ENCODE peak calls at places on chromosomes 4 and X, in four cellular contexts. W is RKO; R is coronary artery; O is activated CD8-positive, alpha-beta T cell treated with anti-CD3 and anti-CD28 coated beads for 36 hours. N is an unnamed sample.

GRCh38 chr4:54661156-54661555 is 3.4 kb downstream of the KIT start:
- DNase-seq in W (no peak), O (no peak), R (no peak), N (no peak)

GRCh38 chrX:22689290-22689689 is 310.5 kb upstream of the DDX53 start:
- DNase-seq in W (no peak), O (no peak), R (no peak), N (no peak)

GRCh38 chr4:139416073-139416673 is 37.7 kb upstream of the RAB33B start:
- DNase-seq in R (no peak), O (peak), W (peak), N (peak)

GRCh38 chrX:103437147-103437873 is 61.0 kb downstream of the BEX3 start:
- DNase-seq in W (no peak), O (no peak), R (no peak), N (no peak)

GRCh38 chr4:113646456-113646809 is 115.1 kb downstream of the CAMK2D start:
- DNase-seq in R (no peak), W (no peak), O (no peak), N (no peak)

GRCh38 chrX:19225906-19226305 is 103.6 kb upstream of the ADGRG2 start:
- DNase-seq in O (no peak), R (no peak), W (peak), N (peak)

GRCh38 chr4:121951570-121952110 is at the start of gene TRPC3:
- DNase-seq in O (peak), R (no peak), W (no peak), N (peak)

GRCh38 chr4:102492531-102493241 is 8.5 kb upstream of the NFKB1 start:
- DNase-seq in W (no peak), R (no peak), O (no peak), N (no peak)

GRCh38 chr4:78057600-78058560 is 757 bp downstream of the FRAS1 start:
- DNase-seq in W (peak), O (peak), R (peak), N (peak)

GRCh38 chrX:119062750-119063374 is 9.9 kb upstream of the CT47C1 start:
- DNase-seq in O (no peak), W (no peak), R (no peak), N (no peak)

GRCh38 chr4:85246055-85246454 is 228.9 kb upstream of the ARHGAP24 start:
- DNase-seq in O (no peak), W (no peak), R (no peak), N (no peak)

GRCh38 chr4:110614981-110615365 is 7.9 kb downstream of the PITX2 start:
- DNase-seq in R (no peak), W (no peak), O (no peak), N (no peak)

GRCh38 chr4:15925830-15926229 is 12.7 kb downstream of the FGFBP1 start:
- DNase-seq in O (no peak), R (no peak), W (no peak), N (no peak)

GRCh38 chr4:56130609-56131150 is 181.9 kb downstream of the CEP135 start:
- DNase-seq in R (no peak), O (no peak), W (peak), N (no peak)

GRCh38 chr4:113433536-113434246 is 327.8 kb downstream of the CAMK2D start:
- DNase-seq in O (no peak), R (no peak), W (no peak), N (no peak)

GRCh38 chr4:121726642-121727268 is 30.0 kb upstream of the ANXA5 start:
- DNase-seq in R (no peak), W (peak), O (peak), N (peak)

GRCh38 chrX:19535481-19535880 is 20.2 kb upstream of the MAP3K15 start:
- DNase-seq in R (no peak), W (peak), O (no peak), N (no peak)

GRCh38 chr4:109434007-109434792 is 585 bp downstream of the SEC24B start:
- DNase-seq in W (peak), R (peak), O (peak), N (peak)

GRCh38 chr4:166077782-166078181 is 204.7 kb downstream of the TLL1 start:
- DNase-seq in O (no peak), R (no peak), W (no peak), N (no peak)

GRCh38 chr4:151099976-151100417 is 569 bp downstream of the RPS3A start:
- DNase-seq in O (no peak), W (peak), R (no peak), N (peak)

GRCh38 chrX:120840826-120841225 is 34.8 kb downstream of the CT47B1 start:
- DNase-seq in W (peak), R (no peak), O (no peak), N (no peak)

GRCh38 chr4:146916479-146917076 is 29.1 kb downstream of the TTC29 start:
- DNase-seq in R (no peak), O (peak), W (peak), N (peak)

GRCh38 chr4:48909697-48910096 is 3.1 kb upstream of the OCIAD2 start:
- DNase-seq in O (peak), W (peak), R (no peak), N (no peak)

GRCh38 chr4:1375051-1375721 is 28.2 kb downstream of the UVSSA start:
- DNase-seq in W (no peak), R (no peak), O (no peak), N (no peak)

GRCh38 chr4:17662694-17663093 is 48.3 kb downstream of the MED28 start:
- DNase-seq in R (no peak), O (no peak), W (peak), N (no peak)

GRCh38 chrX:132127748-132128147 is at the start of gene FRMD7:
- DNase-seq in W (no peak), R (no peak), O (no peak), N (no peak)

GRCh38 chrX:124086411-124086810 is 124.9 kb downstream of the STAG2 start:
- DNase-seq in R (no peak), O (peak), W (no peak), N (no peak)

GRCh38 chr4:123976285-123976684 is 579.7 kb downstream of the SPRY1 start:
- DNase-seq in W (no peak), R (no peak), O (no peak), N (peak)

GRCh38 chr4:33940281-33940680 is 2304.0 kb downstream of the ARAP2 start:
- DNase-seq in W (no peak), O (no peak), R (no peak), N (no peak)

GRCh38 chrX:40097492-40098263 is at the start of gene BCOR:
- DNase-seq in W (peak), R (peak), O (peak), N (peak)

GRCh38 chrX:11970935-11971334 is 167.3 kb upstream of the FRMPD4 start:
- DNase-seq in W (peak), R (no peak), O (no peak), N (no peak)

GRCh38 chr4:2412885-2413716 is 5.3 kb downstream of the ZFYVE28 start:
- DNase-seq in W (peak), R (peak), O (peak), N (peak)

GRCh38 chr4:35175487-35175886 is 1068.8 kb downstream of the ARAP2 start:
- DNase-seq in W (no peak), R (no peak), O (no peak), N (no peak)

N was measured in GM12865.